ENCODE peak calls at places on chromosome 14, in five cellular contexts. R is endodermal cell, O is Caco-2, C is HFFc6, A is NCI-H460. B is an unnamed sample.

GRCh38 chr14:50704454-50705010 is 36.4 kb upstream of the SAV1 start:
- DNase-seq in R (no peak), O (no peak), C (no peak), A (no peak), B (no peak)

GRCh38 chr14:96629558-96630222 is 127.5 kb downstream of the PAPOLA start:
- DNase-seq in R (peak; percentile 17), O (no peak), C (no peak), A (no peak), B (no peak)

GRCh38 chr14:67385120-67385519 is 25.0 kb downstream of the EIF2S1 start:
- DNase-seq in R (no peak), O (no peak), C (no peak), A (no peak), B (no peak)

GRCh38 chr14:104788533-104788818 is 7.1 kb downstream of the AKT1 start:
- DNase-seq in R (no peak), O (no peak), C (no peak), A (no peak), B (no peak)

GRCh38 chr14:53967606-53968005 is 11.0 kb upstream of the BMP4 start:
- DNase-seq in R (no peak), O (no peak), C (no peak), A (no peak), B (no peak)

GRCh38 chr14:80634106-80634758 is 307.3 kb downstream of the CEP128 start:
- DNase-seq in R (no peak), O (no peak), C (peak; percentile 50), A (no peak), B (no peak)

GRCh38 chr14:74395094-74395493 is 30.9 kb downstream of the SYNDIG1L start:
- DNase-seq in R (peak; percentile 52), O (no peak), C (no peak), A (no peak), B (no peak)

GRCh38 chr14:75282166-75282547 is 3.5 kb downstream of the FOS start:
- DNase-seq in R (no peak), O (no peak), C (no peak), A (no peak), B (no peak)

GRCh38 chr14:73452341-73453191 is 5.8 kb downstream of the NUMB start:
- DNase-seq in R (no peak), O (no peak), C (peak; percentile 75), A (no peak), B (no peak)

GRCh38 chr14:104221071-104221625 is 82.8 kb downstream of the KIF26A start:
- DNase-seq in R (no peak), O (no peak), C (no peak), A (no peak), B (no peak)

GRCh38 chr14:70663707-70664179 is 22.0 kb downstream of the TTC9 start:
- DNase-seq in R (no peak), O (no peak), C (peak; percentile 26), A (no peak), B (no peak)

GRCh38 chr14:55045087-55045486 is 6.4 kb upstream of the MAPK1IP1L start:
- DNase-seq in R (no peak), O (no peak), C (no peak), A (no peak), B (no peak)

B was measured in HepG2.